ENCODE peak calls at places on chromosome 11, in seven cellular contexts. Q, F, B, H, M, G and D are unnamed samples.

GRCh38 chr11:73271936-73272679 is at the start of gene P2RY6:
- DNase-seq in Q (peak; percentile 42), F (no peak), B (no peak), H (no peak), M (peak; percentile 74), G (no peak), D (no peak)

GRCh38 chr11:93831343-93832082 is 18.9 kb downstream of the VSTM5 start:
- DNase-seq in Q (no peak), F (no peak), B (no peak), H (no peak), M (no peak), G (no peak), D (no peak)

GRCh38 chr11:61495801-61496601 is 12.5 kb upstream of the LRRC10B start:
- DNase-seq in Q (peak; percentile 38), F (no peak), B (no peak), H (no peak), M (no peak), G (no peak), D (no peak)

GRCh38 chr11:72491001-72491400 is 56.7 kb upstream of the CLPB start:
- DNase-seq in Q (no peak), F (no peak), B (no peak), H (peak; percentile 31), M (no peak), G (no peak), D (no peak)

GRCh38 chr11:74777038-74777437 is 28.4 kb downstream of the RNF169 start:
- DNase-seq in Q (no peak), F (no peak), B (no peak), H (no peak), M (no peak), G (no peak), D (no peak)

GRCh38 chr11:122741613-122742012 is 86.1 kb downstream of the UBASH3B start:
- DNase-seq in Q (peak; percentile 56), F (no peak), B (no peak), H (peak; percentile 50), M (no peak), G (no peak), D (no peak)

GRCh38 chr11:36458129-36458918 is 51.7 kb downstream of the TRAF6 start:
- DNase-seq in Q (no peak), F (no peak), B (no peak), H (no peak), M (no peak), G (no peak), D (no peak)

GRCh38 chr11:65776710-65777141 is 4.0 kb downstream of the AP5B1 start:
- DNase-seq in Q (no peak), F (no peak), B (no peak), H (no peak), M (no peak), G (no peak), D (no peak)

GRCh38 chr11:24709928-24710565 is 213.2 kb downstream of the LUZP2 start:
- DNase-seq in Q (no peak), F (no peak), B (no peak), H (no peak), M (no peak), G (no peak), D (no peak)

GRCh38 chr11:6197466-6198200 is 1.4 kb upstream of the OR52W1 start:
- DNase-seq in Q (no peak), F (no peak), B (no peak), H (no peak), M (no peak), G (no peak), D (no peak)

GRCh38 chr11:126716456-126717083 is 284.0 kb downstream of the KIRREL3 start:
- DNase-seq in Q (no peak), F (no peak), B (no peak), H (peak; percentile 36), M (no peak), G (no peak), D (no peak)

GRCh38 chr11:29063630-29064361 is 953.0 kb downstream of the KCNA4 start:
- DNase-seq in Q (no peak), F (no peak), B (no peak), H (no peak), M (no peak), G (no peak), D (no peak)

GRCh38 chr11:128938156-128938885 is 4.3 kb downstream of the TP53AIP1 start:
- DNase-seq in Q (no peak), F (no peak), B (no peak), H (no peak), M (no peak), G (no peak), D (no peak)

GRCh38 chr11:127859941-127860354 is 727.4 kb downstream of the ETS1 start:
- DNase-seq in Q (no peak), F (no peak), B (no peak), H (peak; percentile 14), M (no peak), G (no peak), D (no peak)

GRCh38 chr11:112751763-112752162 is 209.5 kb upstream of the NCAM1 start:
- DNase-seq in Q (no peak), F (no peak), B (no peak), H (no peak), M (no peak), G (no peak), D (no peak)

GRCh38 chr11:128052912-128053641 is 534.3 kb downstream of the ETS1 start:
- DNase-seq in Q (no peak), F (peak; percentile 43), B (peak; percentile 78), H (peak; percentile 74), M (no peak), G (no peak), D (peak; percentile 44)

GRCh38 chr11:64501500-64502427 is 89.3 kb upstream of the SLC22A12 start:
- DNase-seq in Q (no peak), F (no peak), B (no peak), H (no peak), M (no peak), G (no peak), D (no peak)
- H3K27me3 ChIP-seq in Q (no peaks in the 10 kb centered on the region), F (peaks cover 3% of the 10 kb centered on the region), B (no peaks in the 10 kb centered on the region), H (peaks cover 5% of the 10 kb centered on the region), M (no peaks in the 10 kb centered on the region), G (no peaks in the 10 kb centered on the region), D (no peaks in the 10 kb centered on the region)

GRCh38 chr11:17724020-17724908 is 4.9 kb downstream of the MYOD1 start:
- DNase-seq in Q (no peak), F (no peak), B (no peak), H (no peak), M (no peak), G (no peak), D (no peak)

GRCh38 chr11:17721242-17721999 is 2.0 kb downstream of the MYOD1 start:
- DNase-seq in Q (no peak), F (no peak), B (no peak), H (no peak), M (peak; percentile 64), G (no peak), D (no peak)

GRCh38 chr11:17720796-17721171 is 1.4 kb downstream of the MYOD1 start:
- DNase-seq in Q (no peak), F (no peak), B (no peak), H (no peak), M (no peak), G (no peak), D (no peak)

GRCh38 chr11:17722000-17722643 is 2.8 kb downstream of the MYOD1 start:
- DNase-seq in Q (no peak), F (no peak), B (no peak), H (no peak), M (no peak), G (no peak), D (no peak)

DNA sequence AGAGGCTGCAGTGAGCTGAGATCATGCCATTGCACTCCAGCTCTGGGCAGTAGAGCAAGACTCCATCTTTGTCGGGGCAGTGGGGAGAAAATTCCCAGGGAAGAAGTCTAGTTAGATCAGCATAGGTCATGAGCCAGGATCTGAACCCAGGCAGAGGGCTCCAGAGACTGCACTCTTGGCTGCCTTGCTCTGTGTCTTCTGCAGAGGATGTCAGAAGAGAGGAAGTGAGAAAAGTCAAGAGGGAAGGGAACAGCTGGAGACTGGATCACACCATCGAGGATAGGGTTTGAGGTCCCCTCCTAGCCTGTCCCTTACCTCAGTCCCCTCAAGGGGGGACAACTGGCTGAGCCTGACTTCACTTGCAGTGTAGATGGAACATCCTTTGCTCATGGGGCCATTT is 5.8 kb downstream of the MYOD1 start:
- DNase-seq in Q (no peak), F (no peak), B (no peak), H (no peak), M (no peak), G (no peak), D (no peak)
- H3K27me3 ChIP-seq in Q (no peaks in the 10 kb centered on the region), F (peaks cover 13% of the 10 kb centered on the region), B (peaks cover 34% of the 10 kb centered on the region), H (peaks cover 39% of the 10 kb centered on the region), M (peaks cover 3% of the 10 kb centered on the region), G (no peaks in the 10 kb centered on the region), D (peaks cover 4% of the 10 kb centered on the region)

DNA sequence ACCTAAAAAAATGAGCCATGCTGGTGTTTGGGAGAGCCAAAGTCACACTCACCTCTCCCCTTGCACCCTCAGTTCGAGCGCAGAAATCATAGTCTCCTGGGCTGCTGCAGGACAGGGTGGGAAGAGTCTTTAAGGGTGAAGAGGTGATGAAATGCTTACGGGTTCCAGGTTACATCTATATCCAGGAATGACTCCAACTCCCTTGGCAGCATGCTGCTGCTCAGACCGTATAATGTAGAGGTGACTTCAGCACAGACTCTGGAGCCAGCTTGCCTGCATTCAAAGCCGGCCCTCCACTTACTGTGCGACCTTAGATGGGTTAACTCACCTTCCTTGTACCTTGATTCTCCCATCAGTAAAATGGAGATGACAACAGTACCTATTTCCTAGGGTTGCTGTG is 17.3 kb upstream of the PKNOX2 start:
- DNase-seq in Q (no peak), F (no peak), B (no peak), H (no peak), M (peak; percentile 6), G (no peak), D (no peak)
- H3K27me3 ChIP-seq in Q (no peaks in the 10 kb centered on the region), F (peaks cover 3% of the 10 kb centered on the region), B (peaks cover 14% of the 10 kb centered on the region), H (no peaks in the 10 kb centered on the region), M (no peaks in the 10 kb centered on the region), G (no peaks in the 10 kb centered on the region), D (no peaks in the 10 kb centered on the region)

GRCh38 chr11:1200611-1201191 is 22.2 kb upstream of the MUC5B start:
- DNase-seq in Q (peak; percentile 11), F (no peak), B (no peak), H (no peak), M (peak; percentile 64), G (peak; percentile 4), D (no peak)
- H3K27me3 ChIP-seq in Q (no peaks in the 10 kb centered on the region), F (no peaks in the 10 kb centered on the region), B (no peaks in the 10 kb centered on the region), H (no peaks in the 10 kb centered on the region), M (no peaks in the 10 kb centered on the region), G (no peaks in the 10 kb centered on the region), D (no peaks in the 10 kb centered on the region)

GRCh38 chr11:58039589-58039988 is 8.8 kb downstream of the OR6Q1 start:
- DNase-seq in Q (no peak), F (no peak), B (no peak), H (no peak), M (no peak), G (no peak), D (no peak)

GRCh38 chr11:58046231-58046630 is 15.5 kb downstream of the OR6Q1 start:
- DNase-seq in Q (no peak), F (no peak), B (no peak), H (no peak), M (no peak), G (no peak), D (no peak)

GRCh38 chr11:58047818-58048217 is 17.1 kb downstream of the OR6Q1 start:
- DNase-seq in Q (no peak), F (no peak), B (no peak), H (no peak), M (no peak), G (no peak), D (no peak)

GRCh38 chr11:58043379-58043778 is 12.6 kb downstream of the OR6Q1 start:
- DNase-seq in Q (no peak), F (no peak), B (no peak), H (no peak), M (no peak), G (no peak), D (no peak)
- H3K27me3 ChIP-seq in Q (no peaks in the 10 kb centered on the region), F (no peaks in the 10 kb centered on the region), B (no peaks in the 10 kb centered on the region), H (no peaks in the 10 kb centered on the region), M (no peaks in the 10 kb centered on the region), G (no peaks in the 10 kb centered on the region), D (no peaks in the 10 kb centered on the region)